ENCODE peak calls at places on chromosome 9, in ten cellular contexts. P is uterus, V is RWPE2, M is body of pancreas, E is prostate gland, B is spleen, U is fibroblast of lung, N is heart left ventricle, I is fibroblast of the aortic adventitia, Z is astrocyte of the spinal cord. A is an unnamed sample.

GRCh38 chr9:101418518-101419111 is 17.0 kb downstream of the ALDOB start:
- DNase-seq in U (peak), P (no peak), Z (peak), N (no peak), I (peak), M (no peak), B (no peak), V (no peak), E (no peak), A (peak)

GRCh38 chr9:122356627-122357026 is 14.2 kb upstream of the PTGS1 start:
- DNase-seq in Z (no peak), P (no peak), E (no peak), U (no peak), M (no peak), V (no peak), I (no peak), B (peak), N (no peak), A (no peak)

GRCh38 chr9:12463641-12464040 is 229.5 kb upstream of the TYRP1 start:
- DNase-seq in E (no peak), M (no peak), B (no peak), I (no peak), Z (no peak), N (no peak), P (no peak), U (no peak), V (no peak), A (no peak)

GRCh38 chr9:113650207-113651131 is 186.9 kb downstream of the RGS3 start:
- DNase-seq in M (no peak), N (no peak), U (peak), P (no peak), B (no peak), Z (peak), V (no peak), E (no peak), I (no peak), A (peak)

GRCh38 chr9:70510157-70510770 is 95.8 kb upstream of the KLF9 start:
- DNase-seq in E (peak), P (no peak), V (no peak), I (no peak), U (no peak), Z (no peak), N (no peak), B (peak), M (peak), A (no peak)

GRCh38 chr9:89667730-89668129 is 62.9 kb downstream of the GADD45G start:
- DNase-seq in M (peak), V (no peak), P (no peak), I (no peak), Z (no peak), U (no peak), B (no peak), E (peak), N (no peak), A (no peak)

GRCh38 chr9:27572918-27573698 is at the start of gene C9orf72:
- DNase-seq in N (peak), U (no peak), E (peak), V (peak), I (no peak), P (peak), B (peak), Z (peak), M (peak), A (no peak)

GRCh38 chr9:117725426-117725887 is 21.3 kb downstream of the TLR4 start:
- DNase-seq in U (no peak), M (no peak), P (no peak), Z (no peak), V (no peak), B (no peak), E (no peak), I (peak), N (no peak), A (peak)

GRCh38 chr9:15248106-15248505 is 58.9 kb downstream of the TTC39B start:
- DNase-seq in U (no peak), M (no peak), Z (no peak), N (no peak), B (no peak), I (no peak), P (no peak), E (no peak), V (no peak), A (no peak)

GRCh38 chr9:8783999-8784398 is 984.4 kb upstream of the DMAC1 start:
- DNase-seq in U (peak), Z (no peak), B (no peak), N (no peak), I (peak), P (no peak), E (no peak), M (no peak), V (no peak), A (no peak)

GRCh38 chr9:127586537-127586936 is 25.5 kb upstream of the STXBP1 start:
- DNase-seq in M (peak), P (peak), B (peak), V (no peak), N (peak), U (peak), Z (peak), I (peak), E (peak), A (peak)

GRCh38 chr9:88433583-88434240 is 45.5 kb downstream of the SPIN1 start:
- DNase-seq in V (no peak), B (no peak), E (no peak), I (peak), M (no peak), P (no peak), N (no peak), Z (peak), U (peak), A (peak)

GRCh38 chr9:93594041-93594756 is 17.8 kb downstream of the PHF2 start:
- DNase-seq in U (no peak), B (peak), N (no peak), Z (no peak), V (no peak), I (peak), P (no peak), E (no peak), M (no peak), A (no peak)

GRCh38 chr9:12719431-12719830 is 26.2 kb downstream of the TYRP1 start:
- DNase-seq in V (no peak), U (peak), N (no peak), P (no peak), I (peak), B (no peak), E (no peak), Z (peak), M (no peak), A (peak)

GRCh38 chr9:114503522-114504340 is 1.5 kb downstream of the WHRN start:
- DNase-seq in M (no peak), I (no peak), U (no peak), V (no peak), P (no peak), N (no peak), B (peak), Z (no peak), E (no peak), A (no peak)

GRCh38 chr9:71273613-71274012 is 152.2 kb upstream of the TRPM3 start:
- DNase-seq in E (no peak), U (no peak), I (no peak), B (no peak), Z (no peak), N (no peak), P (no peak), M (no peak), V (no peak), A (no peak)

GRCh38 chr9:125255781-125256391 is 5.7 kb upstream of the GAPVD1 start:
- DNase-seq in M (peak), N (no peak), P (no peak), B (no peak), V (no peak), Z (no peak), E (peak), I (no peak), U (peak), A (no peak)

GRCh38 chr9:4308482-4308881 is 8.6 kb upstream of the GLIS3 start:
- DNase-seq in E (no peak), N (no peak), P (no peak), U (no peak), V (no peak), B (no peak), Z (no peak), I (no peak), M (no peak), A (no peak)

GRCh38 chr9:109880276-109881169 is 100.5 kb downstream of the PALM2AKAP2 start:
- DNase-seq in Z (peak), B (no peak), P (no peak), U (peak), E (no peak), V (no peak), N (no peak), M (no peak), I (peak), A (peak)

GRCh38 chr9:87765521-87765920 is 39.6 kb downstream of the CTSL start:
- DNase-seq in U (no peak), B (no peak), M (no peak), N (no peak), E (no peak), P (no peak), V (no peak), Z (no peak), I (no peak), A (no peak)

GRCh38 chr9:122941560-122942234 is 877 bp downstream of the RABGAP1 start:
- DNase-seq in N (no peak), U (peak), P (no peak), I (peak), V (no peak), Z (peak), B (no peak), M (peak), E (peak), A (peak)

GRCh38 chr9:88672874-88673695 is 138.1 kb downstream of the NXNL2 start:
- DNase-seq in E (no peak), Z (no peak), N (no peak), B (no peak), V (no peak), U (no peak), I (no peak), P (no peak), M (no peak), A (no peak)

GRCh38 chr9:38036359-38037084 is 32.5 kb downstream of the SHB start:
- DNase-seq in M (no peak), B (no peak), P (no peak), I (peak), U (no peak), E (peak), Z (peak), V (no peak), N (peak), A (peak)

GRCh38 chr9:130305381-130305780 is 39.8 kb downstream of the HMCN2 start:
- DNase-seq in E (no peak), M (no peak), U (no peak), B (no peak), P (no peak), V (no peak), Z (no peak), N (peak), I (peak), A (no peak)

DNA sequence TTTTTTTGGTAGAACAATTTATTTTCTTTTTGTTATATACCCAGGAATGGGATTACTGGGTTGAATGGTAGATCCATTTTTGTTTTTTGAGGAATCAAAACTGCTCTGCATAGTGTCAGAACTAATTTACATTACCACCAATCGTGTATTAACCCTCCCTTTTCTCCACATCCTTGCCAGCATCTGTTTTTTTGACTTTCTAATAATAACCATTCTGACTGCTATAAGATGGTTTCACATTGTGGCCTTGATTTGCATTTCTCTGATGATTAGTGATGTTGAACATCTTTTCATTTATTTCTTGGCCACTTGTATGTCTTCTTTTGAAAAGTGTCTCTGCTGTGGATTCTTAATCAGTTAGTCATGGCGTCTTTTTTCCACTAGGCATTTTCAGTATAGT is 2144.3 kb upstream of the C9orf72 start:
- DNase-seq in U (no peak), V (no peak), M (no peak), P (no peak), I (no peak), E (no peak), Z (no peak), N (no peak), B (no peak), A (no peak)
- TF ChIP-seq CTCF in U (no peak), V (no peak), M (no peak), P (no peak), I (no peak), E (no peak), Z (no peak), N (no peak), B (no peak), A (no peak)

GRCh38 chr9:33129886-33130284 is 37.3 kb downstream of the B4GALT1 start:
- DNase-seq in V (no peak), B (peak), N (no peak), M (peak), Z (no peak), P (no peak), I (no peak), U (no peak), E (no peak), A (no peak)
- H3K4me3 ChIP-seq in V (no peak), B (no peak), N (no peak), M (no peak), Z (no peak), P (no peak), I (no peak), U (no peak), E (no peak), A (no peak)

GRCh38 chr9:135583686-135584011 is 22.1 kb downstream of the PAEP start:
- DNase-seq in I (no peak), P (no peak), N (no peak), U (no peak), B (peak), M (no peak), E (no peak), Z (no peak), V (peak), A (no peak)
- TF ChIP-seq CTCF in I (no peak), P (no peak), N (no peak), U (no peak), B (no peak), M (no peak), E (no peak), Z (no peak), V (no peak), A (no peak)

GRCh38 chr9:36704148-36704547 is 131.5 kb downstream of the MELK start:
- DNase-seq in B (no peak), U (no peak), V (no peak), I (no peak), N (no peak), E (no peak), M (no peak), Z (no peak), P (no peak), A (no peak)

GRCh38 chr9:36698984-36699383 is 126.3 kb downstream of the MELK start:
- DNase-seq in I (no peak), U (no peak), P (no peak), B (no peak), E (no peak), Z (no peak), V (no peak), M (no peak), N (no peak), A (no peak)
- H3K4me3 ChIP-seq in I (no peak), U (no peak), P (no peak), B (no peak), E (no peak), Z (no peak), V (no peak), M (no peak), N (no peak), A (no peak)

GRCh38 chr9:78003730-78004129 is 27.9 kb downstream of the GNAQ start:
- DNase-seq in P (no peak), U (no peak), V (no peak), Z (no peak), B (no peak), M (no peak), I (no peak), N (no peak), E (no peak), A (no peak)

GRCh38 chr9:78005231-78006002 is 26.2 kb downstream of the GNAQ start:
- DNase-seq in Z (peak), E (no peak), U (no peak), I (no peak), P (no peak), V (no peak), N (no peak), B (no peak), M (no peak), A (no peak)

GRCh38 chr9:78001946-78002731 is 29.5 kb downstream of the GNAQ start:
- DNase-seq in I (peak), Z (peak), P (no peak), U (no peak), B (no peak), M (no peak), V (no peak), E (no peak), N (no peak), A (peak)

GRCh38 chr9:78006734-78007133 is 24.9 kb downstream of the GNAQ start:
- DNase-seq in U (no peak), P (no peak), E (no peak), I (peak), M (no peak), B (no peak), V (no peak), Z (no peak), N (no peak), A (peak)

DNA sequence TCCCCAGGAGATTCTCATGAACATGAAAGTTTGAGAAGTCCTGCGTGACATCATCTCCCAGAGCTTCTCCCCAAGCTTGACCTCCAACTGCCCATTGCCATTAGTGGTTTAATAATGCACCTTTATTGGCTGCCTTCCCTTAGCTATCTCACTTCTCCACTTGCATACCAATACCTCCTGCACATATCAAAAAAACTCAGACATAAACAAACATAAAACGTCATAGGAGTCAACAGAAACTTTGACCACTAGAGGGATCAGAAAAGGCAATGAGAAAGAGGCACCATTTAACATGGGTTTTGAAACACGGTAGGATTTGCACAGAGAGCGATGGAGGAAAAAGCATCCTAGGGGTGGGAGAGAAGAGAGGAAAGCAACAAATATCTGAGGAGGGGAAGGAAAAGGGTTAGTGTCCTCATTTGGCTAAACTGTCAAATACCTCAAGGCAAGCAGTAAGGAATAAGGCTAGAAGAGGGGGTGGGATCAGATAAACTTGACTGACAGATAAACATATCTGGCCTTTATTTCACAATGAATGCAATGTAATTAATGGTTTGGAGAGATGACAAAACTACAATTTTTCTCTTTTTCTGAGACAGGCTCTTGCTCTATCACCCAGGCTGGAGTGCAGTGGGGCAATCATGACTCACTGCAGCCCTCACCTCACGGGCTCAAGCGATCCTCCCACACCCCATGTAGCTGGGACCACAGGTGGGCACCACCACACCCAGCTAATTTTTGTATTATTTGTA is 27.0 kb downstream of the GNAQ start:
- DNase-seq in U (no peak), Z (no peak), B (peak), E (no peak), P (no peak), N (no peak), I (no peak), M (peak), V (no peak), A (no peak)
- TF ChIP-seq CTCF in U (peak), Z (peak), B (no peak), E (no peak), P (no peak), N (peak), I (peak), M (peak), V (peak), A (peak)

DNA sequence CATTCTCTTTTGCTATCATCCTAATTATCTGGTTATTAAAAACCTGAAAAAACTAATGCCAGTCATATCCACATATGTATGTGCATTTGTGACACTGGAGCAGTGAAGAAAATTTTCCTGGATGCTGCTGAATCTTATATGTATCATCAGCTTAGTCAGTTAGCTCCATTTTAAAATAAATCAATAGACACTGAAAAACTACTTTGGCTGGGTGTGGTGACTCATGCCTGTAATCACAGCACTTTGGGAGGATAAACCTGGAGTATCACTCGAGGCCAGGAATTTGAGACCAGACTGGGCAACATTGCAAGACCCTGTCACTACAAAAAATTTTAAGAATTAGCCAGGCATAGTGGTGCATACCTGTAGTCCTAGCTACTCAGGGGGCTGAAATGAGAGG is 511.0 kb upstream of the TLE4 start:
- DNase-seq in E (no peak), I (no peak), B (no peak), U (no peak), N (no peak), P (no peak), V (no peak), M (no peak), Z (no peak), A (peak)
- H3K4me3 ChIP-seq in E (no peak), I (no peak), B (no peak), U (no peak), N (no peak), P (no peak), V (no peak), M (no peak), Z (no peak), A (no peak)

GRCh38 chr9:128636024-128636390 is 20.6 kb downstream of the DYNC2I2 start:
- DNase-seq in P (no peak), N (peak), B (no peak), E (peak), V (peak), I (no peak), Z (no peak), U (no peak), M (peak), A (no peak)
- TF ChIP-seq CTCF in P (no peak), N (peak), B (no peak), E (peak), V (peak), I (no peak), Z (peak), U (no peak), M (peak), A (no peak)

DNA sequence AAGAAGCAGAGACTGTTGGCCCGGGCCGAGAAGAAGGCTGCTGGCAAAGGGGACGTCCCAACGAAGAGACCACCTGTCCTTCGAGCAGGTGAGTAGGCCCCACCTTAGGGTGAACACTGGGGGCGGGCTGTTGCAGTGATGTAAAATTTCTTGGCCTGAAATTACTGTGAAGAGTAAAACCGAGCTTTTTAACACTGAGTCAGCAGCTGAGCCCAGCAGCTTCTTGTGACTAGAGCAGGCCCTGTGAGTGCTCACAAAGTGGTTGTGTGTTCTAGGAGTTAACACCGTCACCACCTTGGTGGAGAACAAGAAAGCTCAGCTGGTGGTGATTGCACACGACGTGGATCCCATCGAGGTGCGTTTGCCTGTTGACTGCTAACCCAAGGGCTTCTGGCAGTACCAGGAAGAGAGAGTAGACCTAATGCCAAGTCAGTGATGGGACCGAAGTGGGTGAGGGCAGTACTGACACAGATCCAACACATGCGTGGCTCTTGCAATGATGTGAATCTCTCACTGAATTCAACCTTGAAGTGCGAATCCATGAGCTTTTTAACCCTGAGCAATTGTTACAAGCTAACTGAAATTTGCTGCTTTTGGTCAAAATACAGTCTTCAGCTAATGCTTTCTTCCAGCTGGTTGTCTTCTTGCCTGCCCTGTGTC is 2.1 kb downstream of the RPL7A start:
- DNase-seq in E (no peak), N (no peak), M (no peak), B (no peak), P (no peak), I (no peak), V (no peak), U (no peak), Z (no peak), A (no peak)
- H3K4me3 ChIP-seq in E (no peak), N (no peak), M (no peak), B (no peak), P (no peak), I (no peak), V (no peak), U (peak), Z (peak), A (peak)

A was measured in fibroblast of mammary gland.